ENCODE peak calls at places on chromosomes 3 and 15, in six cellular contexts. N is CD14-positive monocyte, C is lower leg skin, X is left lung, G is GM10248, H is neural crest cell. V is an unnamed sample.

GRCh38 chr3:141050913-141051632 is at the start of gene SPSB4:
- DNase-seq in N (no peak), C (no peak), X (peak), G (no peak), H (peak), V (no peak)

GRCh38 chr15:59886476-59886875 is 117.6 kb upstream of the FOXB1 start:
- DNase-seq in N (no peak), C (no peak), X (no peak), G (no peak), H (no peak), V (no peak)

GRCh38 chr3:186567072-186567921 is at the start of gene TBCCD1:
- DNase-seq in N (peak), C (peak), X (peak), G (peak), H (peak), V (peak)

GRCh38 chr3:123584284-123584987 is 417 bp downstream of the HACD2 start:
- DNase-seq in N (no peak), C (no peak), X (no peak), G (peak), H (no peak), V (no peak)

GRCh38 chr3:56702487-56703315 is 19.6 kb upstream of the TASOR start:
- DNase-seq in N (no peak), C (peak), X (no peak), G (peak), H (peak), V (no peak)

GRCh38 chr3:167372138-167372537 is 8.0 kb downstream of the ZBBX start:
- DNase-seq in N (no peak), C (no peak), X (no peak), G (no peak), H (no peak), V (no peak)

GRCh38 chr3:161233557-161233956 is 12.4 kb downstream of the NMD3 start:
- DNase-seq in N (no peak), C (no peak), X (no peak), G (no peak), H (no peak), V (no peak)

GRCh38 chr3:152021951-152022461 is 148.6 kb downstream of the SUCNR1 start:
- DNase-seq in N (no peak), C (peak), X (peak), G (no peak), H (no peak), V (no peak)

GRCh38 chr3:113055201-113055600 is 64.4 kb downstream of the GTPBP8 start:
- DNase-seq in N (no peak), C (no peak), X (no peak), G (no peak), H (no peak), V (no peak)

GRCh38 chr3:33911525-33912322 is 113.3 kb downstream of the PDCD6IP start:
- DNase-seq in N (no peak), C (no peak), X (no peak), G (no peak), H (no peak), V (no peak)

GRCh38 chr3:179288845-179289244 is 34.0 kb upstream of the ZNF639 start:
- DNase-seq in N (no peak), C (no peak), X (no peak), G (no peak), H (no peak), V (no peak)

GRCh38 chr3:189573004-189573403 is 58.2 kb upstream of the TP63 start:
- DNase-seq in N (no peak), C (no peak), X (no peak), G (peak), H (no peak), V (no peak)

GRCh38 chr15:34847598-34847997 is 52.2 kb upstream of the ACTC1 start:
- DNase-seq in N (no peak), C (no peak), X (no peak), G (no peak), H (no peak), V (no peak)

GRCh38 chr3:149536429-149536828 is 61.9 kb downstream of the TM4SF4 start:
- DNase-seq in N (no peak), C (no peak), X (peak), G (no peak), H (no peak), V (no peak)

GRCh38 chr15:89657691-89658200 is 2.5 kb upstream of the KIF7 start:
- DNase-seq in N (no peak), C (no peak), X (no peak), G (no peak), H (no peak), V (no peak)

GRCh38 chr3:99909714-99910508 is 92.2 kb downstream of the CMSS1 start:
- DNase-seq in N (no peak), C (no peak), X (no peak), G (no peak), H (no peak), V (no peak)

GRCh38 chr3:188788621-188789081 is 383.1 kb upstream of the TPRG1 start:
- DNase-seq in N (peak), C (no peak), X (no peak), G (no peak), H (no peak), V (no peak)

GRCh38 chr3:133138017-133138416 is 99.8 kb downstream of the TMEM108 start:
- DNase-seq in N (no peak), C (no peak), X (no peak), G (peak), H (no peak), V (no peak)

GRCh38 chr15:91289324-91289723 is 189.3 kb downstream of the SV2B start:
- DNase-seq in N (peak), C (no peak), X (no peak), G (no peak), H (no peak), V (no peak)

GRCh38 chr3:186411994-186412393 is 50.0 kb upstream of the DGKG start:
- DNase-seq in N (no peak), C (no peak), X (no peak), G (peak), H (no peak), V (no peak)

GRCh38 chr3:193960485-193961172 is 175.3 kb upstream of the HES1 start:
- DNase-seq in N (no peak), C (no peak), X (no peak), G (no peak), H (peak), V (no peak)

GRCh38 chr15:44296625-44297524 is 8.4 kb downstream of the GOLM2 start:
- DNase-seq in N (peak), C (no peak), X (no peak), G (peak), H (no peak), V (no peak)

GRCh38 chr3:74060201-74060600 is 435.5 kb upstream of the PDZRN3 start:
- DNase-seq in N (no peak), C (no peak), X (no peak), G (no peak), H (no peak), V (no peak)

GRCh38 chr3:98589331-98589870 is 4.0 kb downstream of the CPOX start:
- DNase-seq in N (no peak), C (no peak), X (no peak), G (no peak), H (no peak), V (no peak)

GRCh38 chr15:48306639-48307038 is 24.6 kb upstream of the DUT start:
- DNase-seq in N (no peak), C (no peak), X (no peak), G (no peak), H (no peak), V (no peak)

DNA sequence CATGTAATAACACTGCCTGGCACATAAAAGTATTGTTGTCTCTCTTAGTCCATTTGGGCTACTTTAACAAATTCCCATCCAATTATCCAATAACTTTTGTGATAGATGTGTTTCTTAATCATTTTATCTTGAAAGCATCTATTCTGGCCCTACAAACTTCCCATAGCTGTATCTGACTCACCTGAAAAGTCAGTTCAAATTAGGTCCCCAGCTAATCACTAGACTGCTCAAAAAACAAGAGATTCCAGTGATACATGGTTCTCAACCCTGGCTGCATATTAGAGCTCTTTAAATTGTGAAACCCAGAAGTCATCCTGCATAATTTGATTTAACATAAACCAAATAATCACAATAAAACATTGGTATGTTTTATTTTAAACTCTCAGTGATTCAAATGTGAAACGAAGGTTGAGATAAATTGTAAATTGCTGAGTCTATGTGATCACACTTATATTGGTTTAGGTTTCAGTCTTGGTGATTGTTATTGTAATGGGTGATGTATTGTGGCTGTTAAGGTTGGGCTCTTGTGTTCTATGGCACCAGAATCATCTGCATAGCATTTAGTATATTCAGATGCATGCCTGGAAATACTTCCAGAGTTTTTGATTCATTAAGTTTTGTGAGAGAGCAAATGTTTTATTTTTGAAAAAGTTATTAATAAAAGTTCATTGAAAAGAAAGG is 268.9 kb upstream of the KCNMB2 start:
- DNase-seq in N (no peak), C (no peak), X (no peak), G (no peak), H (no peak), V (no peak)
- TF ChIP-seq CTCF in N (no peak), C (no peak), X (no peak), G (no peak), H (no peak), V (no peak)

DNA sequence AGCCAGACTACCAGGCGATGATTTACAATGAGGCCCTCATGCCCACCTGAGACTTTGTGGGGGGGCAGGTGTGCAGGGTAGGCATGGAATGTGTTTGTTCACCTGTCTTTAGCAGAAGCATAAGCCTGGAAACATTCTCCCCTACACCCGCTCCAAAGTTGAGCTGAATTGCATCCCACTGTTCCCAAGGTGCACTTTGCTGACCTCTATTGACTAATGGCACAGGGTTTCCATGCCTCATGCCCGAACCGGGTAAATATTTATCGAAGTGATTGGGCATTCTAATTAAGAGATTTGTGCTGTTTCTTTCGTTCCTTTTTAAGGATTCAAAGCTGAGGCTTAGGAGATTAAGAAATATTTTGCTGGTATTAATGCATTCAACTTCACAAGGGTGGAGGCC is 6.5 kb upstream of the TLE3 start:
- DNase-seq in N (no peak), C (no peak), X (no peak), G (no peak), H (no peak), V (no peak)
- TF ChIP-seq CTCF in N (no peak), C (no peak), X (no peak), G (no peak), H (no peak), V (no peak)

DNA sequence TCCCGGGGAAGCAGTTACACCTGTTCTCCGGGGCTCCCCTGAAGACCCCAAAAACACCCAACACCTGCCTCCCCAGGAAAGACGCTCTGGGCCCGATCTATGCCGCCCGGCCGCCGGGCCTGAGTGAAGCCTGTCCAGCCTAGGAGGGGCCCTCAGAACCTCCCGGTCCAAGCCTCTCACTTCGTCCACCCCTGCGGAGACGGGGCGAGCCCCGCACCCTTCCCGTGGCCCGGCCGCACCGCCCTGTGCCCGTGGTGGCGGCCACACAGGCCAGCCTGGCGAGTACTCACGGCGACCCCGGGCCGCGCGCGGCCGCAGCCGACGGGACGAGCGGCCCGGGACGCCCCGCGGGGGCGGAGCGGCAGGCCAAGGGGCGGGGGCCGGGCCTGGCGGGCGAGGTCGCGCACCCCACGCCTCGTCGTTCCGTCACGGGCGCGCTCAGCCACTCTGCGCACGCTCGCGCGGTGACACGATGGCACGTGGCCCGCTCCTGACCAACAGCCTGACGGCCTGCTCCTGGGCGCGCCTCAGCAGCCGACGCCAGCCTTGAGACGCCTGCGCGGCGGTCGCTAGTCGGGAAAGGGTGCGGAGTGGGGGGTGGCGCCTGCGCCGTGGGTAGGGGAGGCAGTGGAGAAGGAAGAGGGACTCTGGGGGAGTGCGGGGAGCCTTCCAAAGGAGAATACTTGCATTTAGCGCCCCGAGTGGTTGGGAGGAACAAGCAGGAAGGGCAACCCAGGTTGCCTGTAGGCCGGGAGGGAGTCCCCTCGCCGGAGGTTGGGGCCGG is at the start of gene PARP6:
- DNase-seq in N (peak), C (peak), X (peak), G (peak), H (peak), V (peak)
- TF ChIP-seq CTCF in N (peak), C (no peak), X (peak), G (peak), H (peak), V (no peak)

GRCh38 chr15:40870716-40871115 is 3.3 kb downstream of the RHOV start:
- DNase-seq in N (no peak), C (no peak), X (no peak), G (no peak), H (no peak), V (no peak)

GRCh38 chr15:40872791-40873526 is 1.1 kb downstream of the RHOV start:
- DNase-seq in N (no peak), C (no peak), X (no peak), G (no peak), H (no peak), V (no peak)

GRCh38 chr15:40871749-40872617 is 2.1 kb downstream of the RHOV start:
- DNase-seq in N (no peak), C (no peak), X (no peak), G (peak), H (no peak), V (no peak)

GRCh38 chr15:40875996-40876740 is 2.1 kb upstream of the RHOV start:
- DNase-seq in N (no peak), C (no peak), X (no peak), G (no peak), H (no peak), V (no peak)

GRCh38 chr15:40873625-40874561 is at the start of gene RHOV:
- DNase-seq in N (peak), C (no peak), X (peak), G (peak), H (peak), V (peak)
- TF ChIP-seq CTCF in N (peak), C (no peak), X (no peak), G (peak), H (peak), V (no peak)

GRCh38 chr3:156818890-156819289 is 7.3 kb upstream of the LEKR1 start:
- DNase-seq in N (no peak), C (no peak), X (no peak), G (no peak), H (no peak), V (no peak)

GRCh38 chr3:156816091-156816793 is 9.9 kb upstream of the LEKR1 start:
- DNase-seq in N (no peak), C (no peak), X (peak), G (peak), H (peak), V (no peak)

GRCh38 chr3:156817931-156818765 is 8.0 kb upstream of the LEKR1 start:
- DNase-seq in N (no peak), C (no peak), X (no peak), G (no peak), H (no peak), V (no peak)

GRCh38 chr3:156814295-156814694 is 11.9 kb upstream of the LEKR1 start:
- DNase-seq in N (no peak), C (no peak), X (no peak), G (no peak), H (no peak), V (no peak)

DNA sequence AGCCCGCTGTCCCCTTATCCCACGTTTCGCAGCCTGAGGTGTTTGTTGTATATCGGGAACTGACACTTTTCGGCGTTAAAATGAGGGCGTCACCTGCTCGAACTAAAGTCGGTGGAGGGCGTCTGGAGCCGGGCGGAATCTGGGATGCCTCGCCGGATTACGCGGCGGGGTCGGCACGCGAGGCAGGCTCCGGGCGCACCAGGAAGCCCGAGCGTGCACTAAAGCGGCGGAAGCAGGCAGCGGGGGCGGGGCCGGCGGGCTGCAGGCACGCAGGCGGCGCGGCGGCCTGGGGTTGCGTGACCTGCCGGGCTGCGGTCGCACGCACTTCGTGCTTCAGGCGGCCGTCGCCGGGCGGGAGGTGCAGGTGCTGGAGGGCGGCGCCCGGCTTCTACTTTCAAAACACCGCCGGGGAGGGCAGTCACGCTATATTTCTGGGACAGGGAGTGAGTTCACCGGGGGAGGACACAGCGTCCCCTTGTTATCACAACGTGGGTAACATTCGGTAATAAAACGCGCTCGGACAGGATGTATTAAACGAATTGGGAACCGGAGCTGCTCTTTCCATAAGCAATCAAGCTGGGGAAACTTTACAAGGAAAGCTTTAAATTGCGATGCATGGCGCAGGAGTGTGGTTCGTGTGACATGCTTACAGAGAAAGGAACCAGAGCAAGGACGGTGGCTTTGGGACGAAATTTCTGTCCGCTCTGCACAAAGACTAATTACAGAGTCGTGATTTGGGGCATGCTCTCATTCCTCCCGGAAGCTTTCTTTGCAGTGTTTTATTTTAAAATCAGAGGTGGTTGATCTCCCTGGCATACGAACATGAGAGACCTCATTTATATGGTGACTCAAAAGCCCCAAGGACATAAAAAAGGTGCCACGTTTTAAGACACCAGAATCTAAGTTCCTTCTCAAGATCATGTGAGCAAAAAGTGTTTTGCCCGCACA is 9.1 kb upstream of the LEKR1 start:
- DNase-seq in N (peak), C (peak), X (peak), G (peak), H (peak), V (peak)
- TF ChIP-seq CTCF in N (no peak), C (no peak), X (no peak), G (peak), H (no peak), V (no peak)

V was measured in omental fat pad.